ENCODE peak calls at places on chromosomes 3 and 15, in four cellular contexts. K, A, G and P are unnamed samples.

GRCh38 chr3:70832811-70833509 is 520.5 kb upstream of the MDFIC2 start:
- DNase-seq in K (no peak), A (no peak), G (peak; percentile 79), P (peak; percentile 59)

GRCh38 chr15:41872166-41872747 is 21.6 kb downstream of the SPTBN5 start:
- DNase-seq in K (no peak), A (no peak), G (no peak), P (no peak)

GRCh38 chr3:94543161-94543560 is 480.3 kb downstream of the NSUN3 start:
- DNase-seq in K (no peak), A (no peak), G (no peak), P (no peak)

GRCh38 chr3:62735510-62735909 is 139.7 kb downstream of the CADPS start:
- DNase-seq in K (no peak), A (no peak), G (no peak), P (no peak)

GRCh38 chr3:81816473-81817260 is 55.2 kb upstream of the GBE1 start:
- DNase-seq in K (no peak), A (no peak), G (peak; percentile 88), P (no peak)

GRCh38 chr3:33315826-33316225 is 38.6 kb downstream of the FBXL2 start:
- DNase-seq in K (no peak), A (peak; percentile 34), G (peak; percentile 74), P (peak; percentile 52)

GRCh38 chr3:111864821-111865656 is 6.0 kb downstream of the PHLDB2 start:
- DNase-seq in K (no peak), A (peak; percentile 44), G (peak; percentile 55), P (no peak)

GRCh38 chr3:105277656-105278055 is 89.1 kb upstream of the ALCAM start:
- DNase-seq in K (no peak), A (no peak), G (peak; percentile 61), P (no peak)

GRCh38 chr3:107432013-107432515 is 54.8 kb downstream of the CCDC54 start:
- DNase-seq in K (no peak), A (no peak), G (peak; percentile 66), P (peak; percentile 36)

GRCh38 chr15:74710349-74711094 is 14.7 kb upstream of the EDC3 start:
- DNase-seq in K (no peak), A (no peak), G (no peak), P (no peak)

GRCh38 chr3:64214002-64214696 is 11.1 kb downstream of the PRICKLE2 start:
- DNase-seq in K (no peak), A (no peak), G (peak; percentile 75), P (peak; percentile 91)

GRCh38 chr3:122168044-122168443 is 15.4 kb upstream of the CASR start:
- DNase-seq in K (no peak), A (no peak), G (no peak), P (no peak)

GRCh38 chr3:132421832-132422231 is 4.5 kb downstream of the DNAJC13 start:
- DNase-seq in K (no peak), A (no peak), G (peak; percentile 53), P (no peak)

GRCh38 chr3:144770813-144771400 is 799.3 kb downstream of the DIPK2A start:
- DNase-seq in K (no peak), A (peak; percentile 61), G (peak; percentile 66), P (peak; percentile 38)

GRCh38 chr3:15439476-15439875 is 12.1 kb downstream of the EAF1 start:
- DNase-seq in K (no peak), A (no peak), G (peak; percentile 26), P (peak; percentile 39)

GRCh38 chr15:66008920-66009572 is 139.8 kb downstream of the RAB11A start:
- DNase-seq in K (no peak), A (peak; percentile 24), G (peak; percentile 3), P (peak; percentile 54)

GRCh38 chr3:33060609-33061337 is 36.2 kb downstream of the GLB1 start:
- DNase-seq in K (no peak), A (no peak), G (no peak), P (no peak)

GRCh38 chr15:67892559-67893377 is 52.9 kb upstream of the RNU6-1 start:
- DNase-seq in K (no peak), A (no peak), G (no peak), P (no peak)

GRCh38 chr3:169345662-169346331 is 317.7 kb downstream of the MECOM start:
- DNase-seq in K (no peak), A (no peak), G (no peak), P (no peak)

GRCh38 chr3:95813261-95813660 is 1001.1 kb upstream of the EPHA6 start:
- DNase-seq in K (no peak), A (no peak), G (no peak), P (peak; percentile 1)

DNA sequence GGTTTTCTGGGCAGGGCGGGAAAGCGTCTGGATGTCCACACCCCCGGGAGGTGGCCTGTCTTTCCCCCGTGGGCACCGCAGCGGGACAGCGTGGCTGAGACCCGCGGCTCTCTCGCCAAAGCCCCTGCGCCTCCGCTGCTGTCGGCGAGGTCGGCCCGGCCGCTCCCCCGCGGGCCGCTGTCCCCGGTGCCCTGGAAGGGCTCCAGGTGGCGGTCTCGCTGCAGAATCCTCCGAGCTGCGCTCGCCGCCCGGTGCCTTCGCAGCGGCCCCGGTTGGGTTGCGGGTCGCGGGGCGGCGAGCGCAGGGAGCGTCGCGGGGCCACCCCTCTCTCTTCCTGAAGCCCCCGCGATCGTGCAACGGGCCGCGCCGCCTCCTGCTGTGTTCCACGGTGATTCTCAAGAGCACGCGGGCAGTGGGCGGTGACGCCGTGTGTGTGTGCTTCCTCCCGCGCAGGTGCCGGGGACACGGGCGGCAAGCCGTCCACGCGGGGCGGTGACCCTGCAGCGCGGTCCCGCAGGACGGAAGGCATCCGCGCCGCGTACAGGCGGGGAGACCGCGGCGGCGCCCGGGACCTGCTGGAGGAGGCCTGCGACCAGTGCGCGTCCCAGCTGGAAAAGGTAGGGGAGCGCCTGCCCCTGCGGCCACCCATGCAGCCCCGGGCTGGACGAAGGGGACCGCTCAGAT is 54.3 kb downstream of the LRRK1 start:
- DNase-seq in K (peak; percentile 76), A (no peak), G (no peak), P (no peak)
- TF ChIP-seq CTCF in K (peak; percentile 54), A (no peak), G (no peak), P (no peak)

DNA sequence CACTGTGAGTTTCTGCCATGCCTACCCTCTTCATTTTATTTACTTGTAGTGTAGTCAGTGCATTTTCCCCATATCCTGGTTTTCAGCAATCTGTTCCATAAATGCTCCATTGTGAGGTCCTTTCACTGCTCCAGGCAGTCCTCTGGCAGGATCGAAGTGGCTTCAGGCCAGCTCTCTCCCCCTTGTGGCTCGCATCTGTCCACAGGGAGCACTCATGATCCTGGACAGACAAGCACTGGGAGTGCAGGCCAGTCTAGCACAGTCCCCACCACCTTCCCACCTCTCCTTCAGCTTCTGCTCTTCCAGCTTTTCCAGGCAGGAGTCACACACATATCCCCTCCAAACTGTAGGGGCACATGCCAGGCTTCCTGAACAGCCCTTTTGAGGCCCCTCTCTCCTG is 173.6 kb downstream of the PPM1L start:
- DNase-seq in K (peak; percentile 58), A (no peak), G (peak; percentile 57), P (peak; percentile 32)
- TF ChIP-seq CTCF in K (peak; percentile 57), A (no peak), G (peak; percentile 9), P (no peak)

DNA sequence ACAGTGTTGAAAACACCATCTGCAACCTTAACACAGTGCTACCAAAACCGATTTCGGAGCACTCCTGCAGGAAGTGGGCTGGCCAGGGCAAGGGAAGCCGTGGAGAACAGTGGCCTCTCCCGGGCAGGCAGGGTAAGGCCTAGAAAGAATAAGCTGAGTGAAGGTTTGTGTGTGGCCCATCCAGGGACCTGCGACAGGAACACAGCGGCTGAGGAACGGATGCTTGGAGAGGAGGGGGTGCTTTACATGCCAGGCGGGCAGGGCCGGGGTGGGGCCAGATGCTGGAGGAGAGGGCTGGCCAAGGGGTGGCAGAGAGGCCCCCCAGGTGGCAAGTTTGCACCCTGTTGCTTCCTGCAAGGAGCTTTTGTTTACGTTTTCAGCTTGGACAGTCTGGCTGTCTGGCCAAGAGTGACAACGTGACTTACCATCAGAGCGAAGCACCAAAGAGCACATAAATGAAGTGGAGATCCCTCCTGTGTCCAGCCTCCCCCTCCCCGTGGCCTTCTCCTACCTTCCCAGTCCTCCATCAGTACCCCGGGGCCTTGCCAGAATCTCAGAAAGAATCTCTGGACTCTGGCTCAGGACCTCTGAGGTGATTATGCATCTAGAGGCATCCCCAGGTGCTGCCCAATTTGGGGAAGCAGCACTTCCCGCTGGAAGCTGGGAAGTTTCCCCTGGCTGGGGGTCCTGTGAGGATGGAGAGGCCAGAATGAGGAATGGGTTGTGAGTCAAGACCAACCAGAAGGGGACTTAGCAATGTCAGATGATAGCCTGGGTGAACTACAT is 156.4 kb downstream of the PGPEP1L start:
- DNase-seq in K (peak; percentile 93), A (peak; percentile 89), G (peak; percentile 87), P (peak; percentile 63)
- TF ChIP-seq CTCF in K (peak; percentile 88), A (peak; percentile 88), G (peak; percentile 78), P (peak; percentile 24)

GRCh38 chr3:117443014-117443413 is 733.4 kb downstream of the TUSC7 start:
- DNase-seq in K (no peak), A (no peak), G (peak; percentile 19), P (no peak)

GRCh38 chr3:117444175-117444574 is 734.6 kb downstream of the TUSC7 start:
- DNase-seq in K (no peak), A (no peak), G (no peak), P (no peak)

GRCh38 chr3:117441851-117442250 is 732.3 kb downstream of the TUSC7 start:
- DNase-seq in K (no peak), A (no peak), G (no peak), P (no peak)

GRCh38 chr3:117435481-117435880 is 725.9 kb downstream of the TUSC7 start:
- DNase-seq in K (no peak), A (no peak), G (no peak), P (no peak)

GRCh38 chr3:117439812-117440211 is 730.2 kb downstream of the TUSC7 start:
- DNase-seq in K (peak; percentile 59), A (peak; percentile 58), G (peak; percentile 64), P (peak; percentile 23)
- TF ChIP-seq CTCF in K (peak; percentile 85), A (peak; percentile 59), G (peak; percentile 18), P (peak; percentile 14)

GRCh38 chr3:194287392-194287791 is 63.7 kb downstream of the CPN2 start:
- DNase-seq in K (no peak), A (no peak), G (no peak), P (no peak)
- TF ChIP-seq CTCF in K (no peak), A (peak; percentile 40), G (no peak), P (no peak)

DNA sequence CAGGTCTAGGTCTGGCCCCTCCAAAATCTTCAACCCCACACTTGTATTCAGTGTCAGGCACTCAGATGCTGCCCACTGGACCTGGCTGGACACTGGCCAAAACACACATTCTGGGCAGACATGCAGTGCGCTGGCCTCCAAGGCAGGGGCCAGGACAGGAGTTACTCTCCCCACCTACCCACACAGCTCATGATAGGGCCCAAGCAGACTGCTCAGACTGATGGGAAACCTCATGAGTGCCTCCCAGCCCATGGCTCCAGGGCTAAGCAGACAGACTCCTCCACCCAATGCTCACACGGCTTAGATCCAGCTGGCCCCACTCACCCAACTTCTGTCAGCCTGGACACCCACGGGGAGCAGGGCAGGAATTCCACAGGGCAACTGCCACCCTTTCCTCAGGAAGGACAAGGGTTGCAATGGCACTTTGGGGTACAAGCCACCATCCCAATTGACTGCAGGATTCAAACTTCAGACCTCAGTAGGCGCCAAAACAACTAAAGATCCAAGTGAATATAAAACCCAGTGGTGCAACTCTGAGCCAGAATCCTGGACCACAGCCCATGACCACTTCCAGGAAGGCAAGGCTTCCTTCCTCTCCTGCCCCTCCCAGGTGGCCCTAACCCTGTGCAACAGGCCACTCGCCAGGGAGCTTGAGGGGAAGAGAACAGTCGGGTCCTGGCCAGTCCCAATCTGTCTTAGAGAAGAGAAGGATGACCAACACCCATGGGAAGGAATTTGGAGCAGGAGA is 1.4 kb downstream of the LTF start:
- DNase-seq in K (peak; percentile 40), A (no peak), G (no peak), P (no peak)
- TF ChIP-seq CTCF in K (no peak), A (no peak), G (no peak), P (no peak)